ENCODE peak calls at places on chromosomes 12 and 14, in nine cellular contexts. Q is HuH-7.5; H is dermis microvascular lymphatic vessel endothelial cell; M is activated CD4-positive, alpha-beta memory T cell treated with anti-CD3 and anti-CD28 coated beads, Interleukin-2, amount 10 ng/mL, durations not matched to agents 7 days and 5 days; R is uterus; U is activated T-cell treated with anti-CD3 and anti-CD28 coated beads for 1 hour; N is mesothelial cell of epicardium; D is activated CD8-positive, alpha-beta T cell treated with anti-CD3 and anti-CD28 coated beads, Interleukin-2, amount 10 ng/mL, durations not matched to agents 7 days and 5 days; J is activated CD4-positive, alpha-beta T cell treated with anti-CD3 and anti-CD28 coated beads, Interleukin-2, amount 10 ng/mL, durations not matched to agents 7 days and 5 days. O is an unnamed sample.

GRCh38 chr12:109900752-109901580 is 892 bp downstream of the TCHP start:
- DNase-seq in Q (peak; percentile 66), H (no peak), M (no peak), R (no peak), U (no peak), N (no peak), D (peak; percentile 26), J (peak; percentile 11), O (no peak)

GRCh38 chr12:6461401-6462233 is 8.9 kb downstream of the VAMP1 start:
- DNase-seq in Q (no peak), H (peak; percentile 78), M (peak; percentile 91), R (no peak), U (peak; percentile 58), N (no peak), D (peak; percentile 95), J (peak; percentile 91), O (no peak)

GRCh38 chr14:30610719-30611388 is 11.3 kb upstream of the SCFD1 start:
- DNase-seq in Q (peak; percentile 46), H (peak; percentile 91), M (no peak), R (peak; percentile 35), U (no peak), N (no peak), D (no peak), J (peak; percentile 28), O (peak; percentile 71)

GRCh38 chr14:58866386-58866785 is 228.6 kb downstream of the DACT1 start:
- DNase-seq in Q (no peak), H (no peak), M (no peak), R (no peak), U (no peak), N (no peak), D (no peak), J (no peak), O (no peak)

GRCh38 chr12:111635524-111635923 is 36.4 kb upstream of the ATXN2 start:
- DNase-seq in Q (no peak), H (no peak), M (no peak), R (no peak), U (no peak), N (no peak), D (no peak), J (no peak), O (no peak)

GRCh38 chr14:94367896-94368590 is 20.4 kb downstream of the SERPINA1 start:
- DNase-seq in Q (no peak), H (no peak), M (no peak), R (no peak), U (no peak), N (no peak), D (no peak), J (no peak), O (no peak)

GRCh38 chr12:26845057-26845666 is 12.2 kb upstream of the ITPR2 start:
- DNase-seq in Q (no peak), H (peak; percentile 73), M (no peak), R (peak; percentile 49), U (peak; percentile 11), N (no peak), D (no peak), J (no peak), O (peak; percentile 80)

GRCh38 chr14:64998455-64998931 is 11.8 kb downstream of the FNTB start:
- DNase-seq in Q (no peak), H (no peak), M (no peak), R (no peak), U (no peak), N (no peak), D (no peak), J (no peak), O (no peak)

GRCh38 chr14:54667764-54668163 is 100.8 kb downstream of the SAMD4A start:
- DNase-seq in Q (no peak), H (no peak), M (no peak), R (no peak), U (no peak), N (no peak), D (no peak), J (no peak), O (no peak)

GRCh38 chr12:109065853-109066193 is 13.4 kb downstream of the USP30 start:
- DNase-seq in Q (no peak), H (no peak), M (no peak), R (no peak), U (no peak), N (no peak), D (no peak), J (no peak), O (no peak)

GRCh38 chr14:66359500-66359899 is 126.7 kb upstream of the CCDC196 start:
- DNase-seq in Q (peak; percentile 7), H (peak; percentile 74), M (no peak), R (no peak), U (peak; percentile 1), N (no peak), D (peak; percentile 46), J (peak; percentile 51), O (no peak)

GRCh38 chr14:98952595-98953325 is 319.2 kb downstream of the BCL11B start:
- DNase-seq in Q (no peak), H (no peak), M (no peak), R (no peak), U (no peak), N (no peak), D (no peak), J (no peak), O (no peak)

GRCh38 chr12:53051058-53051880 is 1.4 kb downstream of the TNS2 start:
- DNase-seq in Q (no peak), H (peak; percentile 87), M (no peak), R (peak; percentile 78), U (no peak), N (peak; percentile 2), D (no peak), J (no peak), O (peak; percentile 88)

GRCh38 chr14:83842536-83842935 is 1687.4 kb upstream of the FLRT2 start:
- DNase-seq in Q (no peak), H (no peak), M (no peak), R (no peak), U (no peak), N (no peak), D (no peak), J (no peak), O (no peak)

GRCh38 chr12:44654641-44655625 is 221.2 kb downstream of the NELL2 start:
- DNase-seq in Q (no peak), H (no peak), M (no peak), R (no peak), U (no peak), N (no peak), D (no peak), J (no peak), O (no peak)

GRCh38 chr14:59265808-59266207 is 77.3 kb downstream of the DAAM1 start:
- DNase-seq in Q (no peak), H (no peak), M (peak; percentile 61), R (no peak), U (no peak), N (no peak), D (peak; percentile 46), J (no peak), O (no peak)

GRCh38 chr12:27236498-27236897 is 7.6 kb upstream of the STK38L start:
- DNase-seq in Q (no peak), H (no peak), M (no peak), R (no peak), U (no peak), N (no peak), D (no peak), J (no peak), O (no peak)

O was measured in sciatic nerve.